ENCODE peak calls at places on chromosomes 7 and 10, in ten cellular contexts. I, X, A, J, G, P, C, W, L and R are unnamed samples.

GRCh38 chr7:31134246-31135188 is 82.4 kb downstream of the ADCYAP1R1 start:
- DNase-seq in I (no peak), C (peak; percentile 85), A (peak; percentile 51), P (peak; percentile 89), X (no peak), J (peak; percentile 44), W (peak; percentile 72), L (peak; percentile 86), G (peak; percentile 35), R (peak; percentile 84)

GRCh38 chr10:58412502-58412961 is 27.3 kb downstream of the TFAM start:
- DNase-seq in J (peak; percentile 82), A (no peak), P (peak; percentile 78), G (no peak), I (no peak), W (no peak), X (no peak), L (peak; percentile 77), C (no peak), R (no peak)

GRCh38 chr7:76386691-76387260 is 22.7 kb downstream of the SSC4D start:
- DNase-seq in A (no peak), I (no peak), G (no peak), C (no peak), W (no peak), X (no peak), L (peak; percentile 35), P (peak; percentile 69), J (no peak), R (no peak)

GRCh38 chr10:47353351-47353750 is 5.2 kb downstream of the RBP3 start:
- DNase-seq in I (no peak), J (no peak), X (no peak), P (no peak), W (no peak), G (no peak), A (no peak), C (no peak), L (no peak), R (no peak)

GRCh38 chr7:30164567-30164966 is 29.8 kb downstream of the MTURN start:
- DNase-seq in G (no peak), X (no peak), I (no peak), C (peak; percentile 86), P (peak; percentile 62), W (peak; percentile 26), L (peak; percentile 83), A (peak; percentile 35), J (peak; percentile 73), R (no peak)

GRCh38 chr7:106418526-106418925 is 133.7 kb upstream of the NAMPT start:
- DNase-seq in A (no peak), C (no peak), W (no peak), X (no peak), I (no peak), J (peak; percentile 7), G (no peak), L (peak; percentile 10), P (no peak), R (no peak)

GRCh38 chr10:123986736-123987135 is 95.1 kb upstream of the CPXM2 start:
- DNase-seq in A (no peak), L (no peak), X (no peak), P (peak; percentile 10), W (no peak), I (no peak), J (no peak), G (no peak), C (no peak), R (no peak)

GRCh38 chr7:144641389-144642044 is 194.3 kb downstream of the TPK1 start:
- DNase-seq in X (no peak), C (no peak), L (no peak), I (no peak), J (no peak), W (no peak), A (no peak), G (no peak), P (no peak), R (no peak)

GRCh38 chr7:139300390-139300789 is 40.7 kb upstream of the FMC1 start:
- DNase-seq in J (no peak), W (no peak), X (no peak), L (peak; percentile 10), P (no peak), A (no peak), C (no peak), I (no peak), G (no peak), R (no peak)

GRCh38 chr7:116652793-116653192 is 19.2 kb upstream of the MET start:
- DNase-seq in I (no peak), P (peak; percentile 24), X (no peak), C (no peak), G (no peak), L (peak; percentile 72), A (no peak), W (no peak), J (no peak), R (no peak)

GRCh38 chr7:149440222-149440621 is 20.6 kb downstream of the ZNF777 start:
- DNase-seq in G (no peak), P (no peak), L (no peak), J (no peak), I (no peak), X (no peak), W (no peak), C (no peak), A (no peak), R (no peak)

GRCh38 chr7:84510501-84510900 is 315.9 kb upstream of the SEMA3A start:
- DNase-seq in X (no peak), I (no peak), G (no peak), P (peak; percentile 40), W (no peak), J (no peak), C (no peak), A (no peak), L (peak; percentile 28), R (no peak)

GRCh38 chr10:102553771-102554170 is 50.0 kb downstream of the SUFU start:
- DNase-seq in W (no peak), G (no peak), I (no peak), X (no peak), L (no peak), A (no peak), C (no peak), P (no peak), J (no peak), R (no peak)

GRCh38 chr7:36852931-36853330 is 128.6 kb upstream of the AOAH start:
- DNase-seq in I (no peak), G (no peak), P (no peak), X (no peak), W (no peak), J (no peak), A (no peak), L (no peak), C (no peak), R (no peak)

GRCh38 chr10:114279886-114280644 is 41.0 kb downstream of the VWA2 start:
- DNase-seq in C (no peak), X (no peak), J (no peak), G (no peak), A (no peak), I (no peak), P (no peak), L (no peak), W (no peak), R (no peak)

GRCh38 chr10:88194961-88195367 is 331.5 kb downstream of the PTEN start:
- DNase-seq in L (no peak), C (no peak), X (no peak), G (no peak), A (no peak), J (no peak), P (no peak), I (no peak), W (no peak), R (no peak)

GRCh38 chr7:1952781-1953180 is 280.0 kb downstream of the MAD1L1 start:
- DNase-seq in X (no peak), C (no peak), I (no peak), J (no peak), W (no peak), G (no peak), A (no peak), L (no peak), P (no peak), R (no peak)

GRCh38 chr7:78125884-78126283 is 327.3 kb downstream of the PHTF2 start:
- DNase-seq in X (no peak), C (no peak), W (no peak), J (peak; percentile 25), A (no peak), G (peak; percentile 44), P (peak; percentile 58), L (peak; percentile 31), I (no peak), R (no peak)

GRCh38 chr10:111207525-111207924 is 130.7 kb downstream of the ADRA2A start:
- DNase-seq in G (no peak), J (no peak), P (no peak), I (no peak), W (peak; percentile 68), A (no peak), L (no peak), C (no peak), X (no peak), R (no peak)